ENCODE peak calls at places on chromosomes 13 and 19, in six cellular contexts. U is sigmoid colon, P is aorta, K is heart left ventricle, T is Panc1, Y is GM23338. I is an unnamed sample.

GRCh38 chr13:60162096-60162495 is 1.6 kb downstream of the DIAPH3 start:
- DNase-seq in U (no peak), P (no peak), K (no peak), T (no peak), Y (no peak), I (no peak)

GRCh38 chr19:45771331-45771933 is 2.4 kb upstream of the SIX5 start:
- DNase-seq in U (peak; percentile 78), P (peak; percentile 62), K (no peak), T (no peak), Y (peak; percentile 62), I (no peak)

GRCh38 chr19:18225702-18226468 is at the start of gene PDE4C:
- DNase-seq in U (peak; percentile 74), P (peak; percentile 56), K (peak; percentile 66), T (no peak), Y (peak; percentile 49), I (peak; percentile 70)

GRCh38 chr19:57465680-57466381 is 8.9 kb upstream of the VN1R1 start:
- DNase-seq in U (no peak), P (no peak), K (no peak), T (no peak), Y (peak; percentile 82), I (no peak)

GRCh38 chr13:43300817-43301216 is 277.4 kb downstream of the DNAJC15 start:
- DNase-seq in U (no peak), P (no peak), K (no peak), T (no peak), Y (no peak), I (no peak)

GRCh38 chr19:33621811-33622504 is at the start of gene CHST8:
- DNase-seq in U (no peak), P (no peak), K (peak; percentile 55), T (no peak), Y (peak; percentile 82), I (peak; percentile 40)

GRCh38 chr19:801030-801860 is 4.0 kb downstream of the PTBP1 start:
- DNase-seq in U (peak; percentile 89), P (peak; percentile 90), K (peak; percentile 87), T (no peak), Y (peak; percentile 15), I (peak; percentile 88)

GRCh38 chr19:42233106-42233505 is 9.3 kb downstream of the GSK3A start:
- DNase-seq in U (no peak), P (no peak), K (no peak), T (no peak), Y (no peak), I (no peak)

GRCh38 chr19:50432658-50433057 is at the start of gene MYBPC2:
- DNase-seq in U (no peak), P (no peak), K (no peak), T (no peak), Y (peak; percentile 76), I (no peak)

GRCh38 chr19:46697142-46697960 is 19.6 kb downstream of the PRKD2 start:
- DNase-seq in U (peak; percentile 94), P (peak; percentile 91), K (peak; percentile 85), T (no peak), Y (peak; percentile 99), I (peak; percentile 89)

GRCh38 chr19:42942187-42942789 is 5.3 kb upstream of the PSG7 start:
- DNase-seq in U (no peak), P (no peak), K (no peak), T (no peak), Y (peak; percentile 74), I (no peak)

GRCh38 chr19:39492788-39493187 is 6.0 kb upstream of the DLL3 start:
- DNase-seq in U (no peak), P (no peak), K (no peak), T (no peak), Y (no peak), I (no peak)

GRCh38 chr19:18322318-18322758 is 538 bp downstream of the LSM4 start:
- DNase-seq in U (no peak), P (peak; percentile 67), K (peak; percentile 51), T (no peak), Y (peak; percentile 81), I (peak; percentile 46)

GRCh38 chr19:51098366-51099069 is 9.7 kb downstream of the CTU1 start:
- DNase-seq in U (peak; percentile 83), P (peak; percentile 65), K (peak; percentile 37), T (no peak), Y (peak; percentile 88), I (peak; percentile 65)

GRCh38 chr19:6087074-6087506 is 23.2 kb downstream of the RFX2 start:
- DNase-seq in U (no peak), P (no peak), K (no peak), T (no peak), Y (peak; percentile 18), I (no peak)

GRCh38 chr19:2040647-2041435 is 10.2 kb downstream of the MKNK2 start:
- DNase-seq in U (peak; percentile 69), P (peak; percentile 50), K (no peak), T (no peak), Y (no peak), I (no peak)

GRCh38 chr19:29680447-29680846 is 15.2 kb downstream of the PLEKHF1 start:
- DNase-seq in U (no peak), P (peak; percentile 78), K (no peak), T (no peak), Y (no peak), I (peak; percentile 53)

GRCh38 chr13:44795176-44795575 is 194.1 kb downstream of the NUFIP1 start:
- DNase-seq in U (no peak), P (no peak), K (no peak), T (no peak), Y (no peak), I (no peak)

GRCh38 chr19:56837004-56837403 is 3.5 kb downstream of the PEG3 start:
- DNase-seq in U (no peak), P (no peak), K (no peak), T (no peak), Y (no peak), I (no peak)

GRCh38 chr19:7636317-7636690 is 606 bp upstream of the STXBP2 start:
- DNase-seq in U (no peak), P (no peak), K (no peak), T (no peak), Y (no peak), I (no peak)

GRCh38 chr13:20699715-20700114 is 3.8 kb upstream of the IL17D start:
- DNase-seq in U (no peak), P (no peak), K (no peak), T (no peak), Y (no peak), I (no peak)

GRCh38 chr13:110186221-110186838 is 120.6 kb downstream of the COL4A1 start:
- DNase-seq in U (no peak), P (no peak), K (no peak), T (no peak), Y (no peak), I (no peak)

GRCh38 chr19:16017138-16017490 is 59.2 kb upstream of the TPM4 start:
- DNase-seq in U (no peak), P (no peak), K (no peak), T (no peak), Y (no peak), I (no peak)

GRCh38 chr13:84037937-84038464 is 155.7 kb upstream of the SLITRK1 start:
- DNase-seq in U (no peak), P (no peak), K (no peak), T (no peak), Y (no peak), I (no peak)

GRCh38 chr19:3467437-3468198 is 12.7 kb downstream of the SMIM24 start:
- DNase-seq in U (no peak), P (no peak), K (no peak), T (no peak), Y (no peak), I (no peak)
- H3K27ac ChIP-seq in U (peak overlapping the region; percentile 70), P (peak overlapping the region; percentile 53), K (no peak overlapping the region), T (no peak overlapping the region), Y (no peak overlapping the region), I (peak overlapping the region; percentile 38)

DNA sequence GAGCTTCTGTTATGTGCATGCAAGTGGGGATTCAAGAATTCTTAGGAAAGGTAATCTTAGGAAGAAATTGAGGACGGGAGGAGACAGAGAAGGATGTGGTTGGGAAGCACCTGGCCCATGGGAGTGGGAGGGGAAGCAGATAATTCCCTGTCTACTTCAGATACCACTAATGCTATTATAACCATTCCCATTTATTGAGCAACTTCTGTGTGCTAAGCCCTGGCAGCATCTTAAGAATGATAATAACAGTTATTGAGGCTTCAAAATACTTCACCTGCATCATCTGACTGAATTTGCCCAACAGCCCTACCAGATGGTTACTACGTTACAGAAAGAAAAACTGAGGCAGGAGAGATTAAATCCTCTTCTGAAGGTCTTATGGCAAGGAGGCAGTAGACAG is 1.4 kb downstream of the EPS8L1 start:
- DNase-seq in U (no peak), P (no peak), K (no peak), T (no peak), Y (no peak), I (no peak)
- H3K27me3 ChIP-seq in U (peaks cover 84% of the 10 kb centered on the region), P (no peaks in the 10 kb centered on the region), K (peaks cover 48% of the 10 kb centered on the region), T (no peaks in the 10 kb centered on the region), Y (peaks cover 50% of the 10 kb centered on the region), I (peaks cover 92% of the 10 kb centered on the region)

DNA sequence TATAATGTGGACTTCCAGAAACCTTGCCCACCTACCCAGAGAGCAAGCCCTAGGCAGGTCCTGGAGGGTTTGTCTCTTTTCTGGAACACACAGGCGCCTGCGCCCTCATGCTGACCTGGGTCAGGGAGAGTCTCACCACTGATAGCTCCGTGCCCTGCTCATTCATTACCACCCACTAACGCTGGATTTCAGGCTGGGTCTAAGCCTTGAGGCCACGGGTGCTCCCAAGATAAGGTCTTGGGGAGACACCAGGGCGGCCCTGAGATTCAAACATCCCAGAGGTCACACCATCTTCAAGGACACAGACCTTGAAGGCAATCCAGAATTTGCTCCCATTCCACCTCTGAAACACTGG is 5.1 kb downstream of the S1PR2 start:
- DNase-seq in U (no peak), P (no peak), K (no peak), T (no peak), Y (no peak), I (peak; percentile 34)
- H3K27ac ChIP-seq in U (peak overlapping the region; percentile 74), P (no peak overlapping the region), K (peak overlapping the region; percentile 24), T (no peak overlapping the region), Y (no peak overlapping the region), I (peak overlapping the region; percentile 95)

GRCh38 chr19:47854459-47854858 is 4.6 kb upstream of the TPRX2 start:
- DNase-seq in U (no peak), P (no peak), K (no peak), T (no peak), Y (no peak), I (no peak)

GRCh38 chr19:47848425-47848824 is 10.6 kb upstream of the TPRX2 start:
- DNase-seq in U (no peak), P (peak; percentile 7), K (no peak), T (no peak), Y (no peak), I (no peak)

GRCh38 chr19:47848871-47849473 is 10.1 kb upstream of the TPRX2 start:
- DNase-seq in U (no peak), P (peak; percentile 53), K (no peak), T (no peak), Y (peak; percentile 93), I (no peak)

GRCh38 chr19:47853003-47853402 is 6.0 kb upstream of the TPRX2 start:
- DNase-seq in U (no peak), P (peak; percentile 12), K (no peak), T (no peak), Y (no peak), I (no peak)
- H3K27me3 ChIP-seq in U (peaks cover 63% of the 10 kb centered on the region), P (peaks cover 2% of the 10 kb centered on the region), K (peaks cover 30% of the 10 kb centered on the region), T (no peaks in the 10 kb centered on the region), Y (no peaks in the 10 kb centered on the region), I (peaks cover 100% of the 10 kb centered on the region)

DNA sequence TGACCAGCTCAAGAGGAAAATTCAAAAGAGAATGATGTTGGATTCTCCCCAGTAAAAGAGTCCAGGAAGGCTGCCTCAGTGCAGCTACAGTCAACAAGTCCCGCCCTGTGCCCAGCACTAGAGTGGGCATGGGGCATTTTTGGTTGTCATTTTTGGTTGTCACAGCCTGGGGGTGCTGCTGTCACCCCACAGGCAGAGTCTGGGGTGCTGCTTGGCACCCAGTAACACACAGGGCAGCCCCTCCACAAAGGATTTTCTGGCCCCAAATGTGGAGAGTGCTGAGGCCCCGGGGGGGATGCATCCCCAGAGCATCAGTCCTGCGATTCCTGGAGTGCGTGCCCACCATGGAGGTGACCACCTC is 28.2 kb upstream of the TMEM255B start:
- DNase-seq in U (no peak), P (peak; percentile 26), K (no peak), T (no peak), Y (no peak), I (no peak)
- H3K27ac ChIP-seq in U (no peak overlapping the region), P (no peak overlapping the region), K (no peak overlapping the region), T (no peak overlapping the region), Y (no peak overlapping the region), I (no peak overlapping the region)

I was measured in left ventricle myocardium inferior.